ENCODE peak calls at places on chromosome 19, in six cellular contexts. One of them, this sample, is unnamed.

GRCh38 chr19:30722801-30723200 is 350.6 kb downstream of the ZNF536 start:
- DNase-seq in heart right ventricle: no peak
- DNase-seq in left lung: no peak
- DNase-seq in psoas muscle: no peak
- DNase-seq in GM12864: no peak
- DNase-seq in mammary epithelial cell: no peak
- DNase-seq in this sample: no peak

GRCh38 chr19:40530091-40530901 is 46.4 kb upstream of the SHKBP1 start:
- DNase-seq in heart right ventricle: no peak
- DNase-seq in left lung: no peak
- DNase-seq in psoas muscle: no peak
- DNase-seq in GM12864: no peak
- DNase-seq in mammary epithelial cell: no peak
- DNase-seq in this sample: no peak

GRCh38 chr19:6440905-6441304 is 7.3 kb upstream of the SLC25A41 start:
- DNase-seq in heart right ventricle: no peak
- DNase-seq in left lung: no peak
- DNase-seq in psoas muscle: no peak
- DNase-seq in GM12864: no peak
- DNase-seq in mammary epithelial cell: no peak
- DNase-seq in this sample: no peak

GRCh38 chr19:5345895-5346386 is 5.3 kb upstream of the PTPRS start:
- DNase-seq in heart right ventricle: no peak
- DNase-seq in left lung: no peak
- DNase-seq in psoas muscle: no peak
- DNase-seq in GM12864: no peak
- DNase-seq in mammary epithelial cell: peak
- DNase-seq in this sample: no peak

GRCh38 chr19:29806098-29806866 is 5.5 kb upstream of the CCNE1 start:
- DNase-seq in heart right ventricle: peak
- DNase-seq in left lung: peak
- DNase-seq in psoas muscle: peak
- DNase-seq in GM12864: no peak
- DNase-seq in mammary epithelial cell: no peak
- DNase-seq in this sample: no peak

GRCh38 chr19:13207237-13208130 is 57.3 kb downstream of the IER2 start:
- DNase-seq in heart right ventricle: no peak
- DNase-seq in left lung: no peak
- DNase-seq in psoas muscle: peak
- DNase-seq in GM12864: no peak
- DNase-seq in mammary epithelial cell: no peak
- DNase-seq in this sample: peak

GRCh38 chr19:56333506-56333905 is 18.9 kb upstream of the ZSCAN5A start:
- DNase-seq in heart right ventricle: peak
- DNase-seq in left lung: no peak
- DNase-seq in psoas muscle: no peak
- DNase-seq in GM12864: peak
- DNase-seq in mammary epithelial cell: peak
- DNase-seq in this sample: no peak

GRCh38 chr19:33552191-33552927 is 30.8 kb upstream of the PEPD start:
- DNase-seq in heart right ventricle: no peak
- DNase-seq in left lung: no peak
- DNase-seq in psoas muscle: no peak
- DNase-seq in GM12864: no peak
- DNase-seq in mammary epithelial cell: no peak
- DNase-seq in this sample: no peak

GRCh38 chr19:17544418-17544817 is 11.0 kb upstream of the COLGALT1 start:
- DNase-seq in heart right ventricle: no peak
- DNase-seq in left lung: no peak
- DNase-seq in psoas muscle: no peak
- DNase-seq in GM12864: no peak
- DNase-seq in mammary epithelial cell: no peak
- DNase-seq in this sample: no peak

GRCh38 chr19:34135033-34135370 is 37.3 kb upstream of the LSM14A start:
- DNase-seq in heart right ventricle: no peak
- DNase-seq in left lung: no peak
- DNase-seq in psoas muscle: no peak
- DNase-seq in GM12864: no peak
- DNase-seq in mammary epithelial cell: no peak
- DNase-seq in this sample: no peak

GRCh38 chr19:19515764-19516519 is at the start of gene NDUFA13:
- DNase-seq in heart right ventricle: peak
- DNase-seq in left lung: peak
- DNase-seq in psoas muscle: peak
- DNase-seq in GM12864: peak
- DNase-seq in mammary epithelial cell: peak
- DNase-seq in this sample: peak

GRCh38 chr19:23392706-23393105 is 2.6 kb downstream of the ZNF91 start:
- DNase-seq in heart right ventricle: no peak
- DNase-seq in left lung: no peak
- DNase-seq in psoas muscle: no peak
- DNase-seq in GM12864: no peak
- DNase-seq in mammary epithelial cell: no peak
- DNase-seq in this sample: no peak

GRCh38 chr19:23391239-23391638 is 4.0 kb downstream of the ZNF91 start:
- DNase-seq in heart right ventricle: no peak
- DNase-seq in left lung: no peak
- DNase-seq in psoas muscle: no peak
- DNase-seq in GM12864: no peak
- DNase-seq in mammary epithelial cell: no peak
- DNase-seq in this sample: no peak

GRCh38 chr19:23395041-23395721 is at the start of gene ZNF91:
- DNase-seq in heart right ventricle: peak
- DNase-seq in left lung: peak
- DNase-seq in psoas muscle: peak
- DNase-seq in GM12864: peak
- DNase-seq in mammary epithelial cell: peak
- DNase-seq in this sample: peak

DNA sequence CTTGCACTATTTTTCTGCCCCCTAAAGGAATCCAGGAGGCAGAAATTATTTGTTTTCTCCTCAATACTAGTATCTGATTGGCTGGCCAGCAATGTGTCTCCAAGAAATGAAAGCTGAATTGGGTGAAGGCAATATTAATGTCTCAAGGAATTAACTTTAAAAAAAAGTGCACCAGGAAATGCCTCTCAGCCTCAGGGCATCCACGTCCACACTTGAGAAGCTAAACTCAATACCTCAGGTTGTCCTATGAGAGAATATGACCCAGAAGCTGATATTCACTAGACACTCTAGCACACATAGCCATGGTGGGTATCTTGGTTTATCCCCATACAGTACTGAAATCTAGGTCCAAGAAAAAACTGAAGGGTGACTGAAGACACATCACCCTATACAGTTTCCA is 2.1 kb downstream of the ZNF91 start:
- DNase-seq in heart right ventricle: no peak
- DNase-seq in left lung: no peak
- DNase-seq in psoas muscle: no peak
- DNase-seq in GM12864: no peak
- DNase-seq in mammary epithelial cell: no peak
- DNase-seq in this sample: no peak
- H3K4me3 ChIP-seq in heart right ventricle: peak
- H3K4me3 ChIP-seq in left lung: no peak
- H3K4me3 ChIP-seq in psoas muscle: peak
- H3K4me3 ChIP-seq in GM12864: no peak
- H3K4me3 ChIP-seq in mammary epithelial cell: no peak
- H3K4me3 ChIP-seq in this sample: no peak

DNA sequence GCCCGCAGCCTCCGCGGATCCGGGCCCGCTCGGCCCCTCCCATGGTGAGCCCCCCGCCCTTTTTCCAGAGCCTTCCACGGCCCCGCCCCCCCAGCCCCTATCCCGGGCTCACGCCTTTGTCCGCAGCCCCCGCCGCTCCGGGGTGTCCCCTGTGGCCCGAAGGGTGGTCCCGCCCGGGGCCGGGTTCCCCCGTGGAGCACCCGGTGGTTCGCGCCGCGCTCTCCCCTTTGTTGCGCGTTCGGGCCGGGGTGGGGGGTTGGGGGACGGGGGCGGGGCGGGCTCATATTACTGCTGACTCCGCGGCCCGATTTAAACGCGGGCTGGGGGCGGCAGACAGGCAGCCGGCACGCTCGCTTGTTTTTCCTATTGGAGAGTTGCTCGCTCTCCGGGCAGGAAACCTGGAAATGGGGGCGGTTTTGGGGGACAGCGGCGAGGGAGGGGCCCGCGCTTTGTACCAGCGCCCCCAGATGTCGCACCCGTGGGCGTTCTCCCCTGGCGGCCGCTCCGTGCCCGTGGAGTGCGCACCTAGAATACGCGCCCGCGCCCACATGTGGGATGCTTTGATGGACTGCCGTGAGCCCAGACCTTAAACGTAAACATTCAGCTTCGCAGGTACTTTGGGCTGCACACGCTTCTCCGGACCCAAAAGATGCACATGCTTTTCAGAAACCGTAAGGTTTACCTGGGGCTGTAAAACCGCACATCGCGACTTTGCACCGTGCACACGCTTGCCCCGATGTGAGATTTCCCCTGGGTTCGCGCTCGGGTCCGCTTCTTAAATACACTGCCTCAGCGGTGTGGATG is 699 bp downstream of the PTOV1 start:
- DNase-seq in heart right ventricle: peak
- DNase-seq in left lung: peak
- DNase-seq in psoas muscle: no peak
- DNase-seq in GM12864: no peak
- DNase-seq in mammary epithelial cell: no peak
- DNase-seq in this sample: no peak
- H3K4me3 ChIP-seq in heart right ventricle: peak
- H3K4me3 ChIP-seq in left lung: peak
- H3K4me3 ChIP-seq in psoas muscle: peak
- H3K4me3 ChIP-seq in GM12864: peak
- H3K4me3 ChIP-seq in mammary epithelial cell: peak
- H3K4me3 ChIP-seq in this sample: peak

GRCh38 chr19:2719910-2720776 is 1.0 kb downstream of the DIRAS1 start:
- DNase-seq in heart right ventricle: peak
- DNase-seq in left lung: no peak
- DNase-seq in psoas muscle: no peak
- DNase-seq in GM12864: no peak
- DNase-seq in mammary epithelial cell: no peak
- DNase-seq in this sample: no peak
- H3K4me3 ChIP-seq in heart right ventricle: peak
- H3K4me3 ChIP-seq in left lung: no peak
- H3K4me3 ChIP-seq in psoas muscle: peak
- H3K4me3 ChIP-seq in GM12864: no peak
- H3K4me3 ChIP-seq in mammary epithelial cell: peak
- H3K4me3 ChIP-seq in this sample: no peak

DNA sequence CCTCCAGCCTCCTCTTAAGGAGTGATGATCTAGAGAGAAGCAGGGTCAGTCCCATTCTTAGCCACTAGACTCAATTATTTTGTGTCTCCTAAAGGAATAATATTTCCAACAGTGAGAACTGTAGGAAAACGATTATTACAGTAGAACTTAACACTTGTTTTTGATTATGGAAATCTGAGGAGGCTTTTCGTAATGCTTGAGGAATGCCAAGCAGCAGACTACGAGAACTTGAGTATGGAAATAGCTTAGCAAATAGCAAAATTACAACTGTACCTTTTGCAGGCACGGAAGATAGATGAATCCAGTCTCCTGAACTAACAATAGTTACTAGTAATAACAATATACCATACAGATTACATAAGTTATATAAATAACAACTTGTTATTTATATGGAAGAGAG is 12.2 kb downstream of the BRD4 start:
- DNase-seq in heart right ventricle: no peak
- DNase-seq in left lung: no peak
- DNase-seq in psoas muscle: no peak
- DNase-seq in GM12864: no peak
- DNase-seq in mammary epithelial cell: no peak
- DNase-seq in this sample: no peak
- H3K4me3 ChIP-seq in heart right ventricle: no peak
- H3K4me3 ChIP-seq in left lung: no peak
- H3K4me3 ChIP-seq in psoas muscle: peak
- H3K4me3 ChIP-seq in GM12864: no peak
- H3K4me3 ChIP-seq in mammary epithelial cell: no peak
- H3K4me3 ChIP-seq in this sample: no peak

This sample was measured in GM06990.